ENCODE peak calls at places on chromosomes 1 and 21, in ten cellular contexts. H is left ventricle myocardium inferior; R is CD8-positive, alpha-beta memory T cell; E is uterus; F is foreskin keratinocyte; N is GM12878; T is CD4-positive, CD25-positive, alpha-beta regulatory T cell; I is mesenchymal stem cell; Q is left lung; J is mammary epithelial cell. P is an unnamed sample.

GRCh38 chr1:33975961-33976360 is 112.1 kb downstream of the HMGB4 start:
- DNase-seq in H (no peak), R (no peak), E (no peak), F (no peak), N (no peak), T (no peak), I (no peak), Q (no peak), J (no peak), P (no peak)

GRCh38 chr1:118937413-118937812 is 50.7 kb downstream of the TBX15 start:
- DNase-seq in H (no peak), R (no peak), E (no peak), F (no peak), N (no peak), T (no peak), I (no peak), Q (no peak), J (no peak), P (no peak)

GRCh38 chr1:181592261-181592859 is 109.0 kb downstream of the CACNA1E start:
- DNase-seq in H (no peak), R (no peak), E (no peak), F (no peak), N (no peak), T (no peak), I (no peak), Q (no peak), J (no peak), P (no peak)

GRCh38 chr1:191634801-191635520 is 523.3 kb upstream of the RGS18 start:
- DNase-seq in H (no peak), R (no peak), E (no peak), F (no peak), N (no peak), T (no peak), I (no peak), Q (no peak), J (no peak), P (no peak)

GRCh38 chr1:84502892-84503291 is 3.3 kb upstream of the SPATA1 start:
- DNase-seq in H (no peak), R (no peak), E (no peak), F (no peak), N (no peak), T (no peak), I (no peak), Q (no peak), J (no peak), P (no peak)

GRCh38 chr1:4072754-4073153 is 172.7 kb upstream of the C1orf174 start:
- DNase-seq in H (no peak), R (no peak), E (no peak), F (no peak), N (no peak), T (no peak), I (no peak), Q (no peak), J (no peak), P (no peak)

GRCh38 chr1:204288061-204288588 is 71.6 kb downstream of the PLEKHA6 start:
- DNase-seq in H (peak; percentile 75), R (no peak), E (peak; percentile 79), F (peak; percentile 97), N (no peak), T (no peak), I (peak; percentile 46), Q (peak; percentile 63), J (peak; percentile 95), P (peak; percentile 72)

GRCh38 chr1:115753830-115754229 is 14.7 kb downstream of the CASQ2 start:
- DNase-seq in H (peak; percentile 25), R (no peak), E (no peak), F (no peak), N (no peak), T (no peak), I (no peak), Q (no peak), J (no peak), P (no peak)

GRCh38 chr1:87852410-87853202 is 523.9 kb downstream of the LMO4 start:
- DNase-seq in H (no peak), R (no peak), E (no peak), F (no peak), N (no peak), T (no peak), I (no peak), Q (peak; percentile 40), J (no peak), P (no peak)

GRCh38 chr1:93537924-93538323 is 90.0 kb downstream of the FNBP1L start:
- DNase-seq in H (no peak), R (no peak), E (no peak), F (peak; percentile 28), N (no peak), T (no peak), I (no peak), Q (no peak), J (no peak), P (no peak)

GRCh38 chr1:89200668-89201488 is 2.1 kb upstream of the GBP4 start:
- DNase-seq in H (no peak), R (peak; percentile 52), E (no peak), F (no peak), N (peak; percentile 69), T (no peak), I (no peak), Q (no peak), J (no peak), P (no peak)

GRCh38 chr21:40964691-40965090 is 117.7 kb upstream of the DSCAM start:
- DNase-seq in H (no peak), R (no peak), E (no peak), F (no peak), N (no peak), T (no peak), I (no peak), Q (no peak), J (no peak), P (no peak)

GRCh38 chr1:56897150-56898004 is 42.8 kb downstream of the C8A start:
- DNase-seq in H (no peak), R (no peak), E (no peak), F (no peak), N (no peak), T (no peak), I (no peak), Q (no peak), J (no peak), P (no peak)

GRCh38 chr21:28148400-28149064 is 844.1 kb downstream of the LTN1 start:
- DNase-seq in H (no peak), R (no peak), E (no peak), F (peak; percentile 48), N (no peak), T (no peak), I (peak; percentile 13), Q (no peak), J (no peak), P (no peak)

GRCh38 chr1:222654849-222655248 is 37.0 kb downstream of the MIA3 start:
- DNase-seq in H (no peak), R (peak; percentile 87), E (no peak), F (no peak), N (peak; percentile 72), T (peak; percentile 75), I (peak; percentile 33), Q (peak; percentile 56), J (no peak), P (no peak)

GRCh38 chr1:244077473-244078220 is 26.6 kb downstream of the ZBTB18 start:
- DNase-seq in H (no peak), R (no peak), E (no peak), F (no peak), N (no peak), T (no peak), I (no peak), Q (no peak), J (no peak), P (no peak)

GRCh38 chr1:85447000-85447943 is 17.7 kb downstream of the DDAH1 start:
- DNase-seq in H (no peak), R (no peak), E (no peak), F (no peak), N (no peak), T (no peak), I (peak; percentile 76), Q (no peak), J (no peak), P (no peak)

DNA sequence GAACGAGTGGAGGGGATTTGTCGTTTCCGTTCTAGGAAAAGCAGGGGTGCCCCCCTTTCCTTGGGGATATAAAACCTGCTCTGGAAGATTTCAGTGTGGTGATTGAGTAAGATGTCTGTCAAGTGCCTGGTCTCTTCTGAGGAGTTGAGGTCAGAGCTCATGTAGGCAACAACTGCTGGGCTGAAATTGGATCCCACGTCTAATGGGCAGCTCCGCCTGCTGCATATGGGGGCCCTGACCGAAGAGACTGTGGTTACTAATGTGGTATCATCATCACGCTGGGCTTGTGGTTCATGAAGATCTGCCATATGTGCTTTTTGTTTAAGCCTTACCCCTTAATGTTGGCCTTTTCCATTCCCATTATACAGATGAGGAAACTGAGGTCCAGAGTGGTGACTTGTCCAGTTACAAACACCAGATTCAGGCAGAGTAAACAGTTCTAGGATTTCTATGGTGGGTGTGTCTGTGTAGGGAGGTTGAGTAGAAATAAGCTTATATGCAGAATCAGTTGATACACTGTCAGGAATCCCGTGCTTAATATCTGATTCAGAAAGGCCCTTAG is 574 bp downstream of the UTP11 start:
- DNase-seq in H (no peak), R (no peak), E (no peak), F (no peak), N (no peak), T (no peak), I (peak; percentile 98), Q (peak; percentile 32), J (peak; percentile 55), P (peak; percentile 36)
- H3K4me1 ChIP-seq in H (peaks cover 65% of the 10 kb centered on the region), R (peaks cover 45% of the 10 kb centered on the region), E (peaks cover 12% of the 10 kb centered on the region), F (peaks cover 4% of the 10 kb centered on the region), N (peaks cover 8% of the 10 kb centered on the region), T (peaks cover 27% of the 10 kb centered on the region), I (peaks cover 11% of the 10 kb centered on the region), Q (peaks cover 15% of the 10 kb centered on the region), J (peaks cover 16% of the 10 kb centered on the region), P (no peaks in the 10 kb centered on the region)

GRCh38 chr1:198168180-198168579 is 11.4 kb downstream of the NEK7 start:
- DNase-seq in H (no peak), R (no peak), E (no peak), F (peak; percentile 63), N (no peak), T (no peak), I (peak; percentile 76), Q (no peak), J (peak; percentile 56), P (no peak)
- H3K4me1 ChIP-seq in H (peaks cover 99% of the 10 kb centered on the region), R (peaks cover 96% of the 10 kb centered on the region), E (no peaks in the 10 kb centered on the region), F (peaks cover 40% of the 10 kb centered on the region), N (peaks cover 44% of the 10 kb centered on the region), T (peaks cover 83% of the 10 kb centered on the region), I (peaks cover 3% of the 10 kb centered on the region), Q (peaks cover 14% of the 10 kb centered on the region), J (peaks cover 44% of the 10 kb centered on the region), P (peaks cover 50% of the 10 kb centered on the region)

GRCh38 chr1:36175137-36176095 is 19.5 kb downstream of the MAP7D1 start:
- DNase-seq in H (peak; percentile 61), R (no peak), E (no peak), F (no peak), N (no peak), T (no peak), I (peak; percentile 89), Q (no peak), J (no peak), P (no peak)
- H3K4me1 ChIP-seq in H (peaks cover 94% of the 10 kb centered on the region), R (no peaks in the 10 kb centered on the region), E (no peaks in the 10 kb centered on the region), F (peaks cover 41% of the 10 kb centered on the region), N (no peaks in the 10 kb centered on the region), T (no peaks in the 10 kb centered on the region), I (peaks cover 29% of the 10 kb centered on the region), Q (no peaks in the 10 kb centered on the region), J (peaks cover 57% of the 10 kb centered on the region), P (no peaks in the 10 kb centered on the region)

DNA sequence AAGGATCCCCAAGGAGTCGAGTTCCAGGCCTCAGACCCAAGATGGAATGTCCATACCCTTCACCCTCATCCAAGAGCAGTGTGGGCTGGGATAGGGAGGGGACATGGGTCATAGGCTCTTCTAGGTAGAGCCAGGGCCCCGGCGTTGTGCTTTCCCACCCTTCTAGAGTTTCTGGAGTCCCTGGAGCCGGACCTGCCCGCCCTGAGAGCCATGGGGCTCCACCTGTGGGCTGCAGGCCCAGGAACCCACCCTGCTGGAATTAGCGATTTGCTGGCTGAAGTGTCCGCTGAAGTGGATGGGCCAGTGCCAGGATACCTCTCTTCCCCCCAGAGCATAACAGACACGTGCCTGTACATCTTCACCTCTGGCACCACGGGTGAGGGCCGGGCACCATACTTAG is 1.1 kb downstream of the SLC27A3 start:
- DNase-seq in H (no peak), R (no peak), E (no peak), F (no peak), N (no peak), T (no peak), I (no peak), Q (no peak), J (no peak), P (no peak)
- H3K4me1 ChIP-seq in H (peaks cover 82% of the 10 kb centered on the region), R (peaks cover 19% of the 10 kb centered on the region), E (no peaks in the 10 kb centered on the region), F (peaks cover 5% of the 10 kb centered on the region), N (peaks cover 3% of the 10 kb centered on the region), T (peaks cover 19% of the 10 kb centered on the region), I (peaks cover 20% of the 10 kb centered on the region), Q (peaks cover 17% of the 10 kb centered on the region), J (peaks cover 27% of the 10 kb centered on the region), P (peaks cover 11% of the 10 kb centered on the region)